ENCODE peak calls at places on chromosome 11, in ten cellular contexts. One of them, this sample, is unnamed.

GRCh38 chr11:2211113-2211971 is 39.7 kb upstream of the TH start:
- DNase-seq in CD14-positive monocyte: no peak
- DNase-seq in GM12891: no peak
- DNase-seq in spleen: peak; percentile 61
- DNase-seq in sciatic nerve: peak; percentile 49
- DNase-seq in stimulated activated CD4-positive, alpha-beta T cell treated with anti-CD3 and anti-CD28 coated beads, TNF-alpha, amount 100 ng/mL, for 4 hours: no peak
- DNase-seq in HEK293T: no peak
- DNase-seq in ureter: peak; percentile 34
- DNase-seq in progenitor cell of endocrine pancreas: peak; percentile 67
- DNase-seq in cardiac muscle cell: no peak
- DNase-seq in this sample: no peak

GRCh38 chr11:68002943-68003845 is 703 bp downstream of the UNC93B1 start:
- DNase-seq in spleen: peak; percentile 96
- DNase-seq in progenitor cell of endocrine pancreas: no peak
- DNase-seq in cardiac muscle cell: peak; percentile 51
- DNase-seq in stimulated activated CD4-positive, alpha-beta T cell treated with anti-CD3 and anti-CD28 coated beads, TNF-alpha, amount 100 ng/mL, for 4 hours: peak; percentile 49
- DNase-seq in ureter: peak; percentile 71
- DNase-seq in GM12891: no peak
- DNase-seq in CD14-positive monocyte: peak; percentile 46
- DNase-seq in HEK293T: peak; percentile 28
- DNase-seq in sciatic nerve: peak; percentile 75
- DNase-seq in this sample: no peak

GRCh38 chr11:107359701-107360100 is 97.9 kb downstream of the CWF19L2 start:
- DNase-seq in CD14-positive monocyte: no peak
- DNase-seq in HEK293T: no peak
- DNase-seq in cardiac muscle cell: no peak
- DNase-seq in ureter: no peak
- DNase-seq in GM12891: no peak
- DNase-seq in spleen: no peak
- DNase-seq in sciatic nerve: no peak
- DNase-seq in stimulated activated CD4-positive, alpha-beta T cell treated with anti-CD3 and anti-CD28 coated beads, TNF-alpha, amount 100 ng/mL, for 4 hours: no peak
- DNase-seq in progenitor cell of endocrine pancreas: no peak
- DNase-seq in this sample: peak; percentile 25

GRCh38 chr11:121604152-121604551 is 151.4 kb upstream of the SORL1-AS1 start:
- DNase-seq in spleen: no peak
- DNase-seq in CD14-positive monocyte: no peak
- DNase-seq in ureter: no peak
- DNase-seq in HEK293T: no peak
- DNase-seq in GM12891: no peak
- DNase-seq in progenitor cell of endocrine pancreas: no peak
- DNase-seq in sciatic nerve: no peak
- DNase-seq in stimulated activated CD4-positive, alpha-beta T cell treated with anti-CD3 and anti-CD28 coated beads, TNF-alpha, amount 100 ng/mL, for 4 hours: no peak
- DNase-seq in cardiac muscle cell: no peak
- DNase-seq in this sample: no peak

GRCh38 chr11:86291466-86292262 is 10.4 kb upstream of the HIKESHI start:
- DNase-seq in stimulated activated CD4-positive, alpha-beta T cell treated with anti-CD3 and anti-CD28 coated beads, TNF-alpha, amount 100 ng/mL, for 4 hours: peak; percentile 45
- DNase-seq in GM12891: peak; percentile 16
- DNase-seq in progenitor cell of endocrine pancreas: peak; percentile 34
- DNase-seq in spleen: no peak
- DNase-seq in HEK293T: peak; percentile 53
- DNase-seq in sciatic nerve: peak; percentile 66
- DNase-seq in ureter: no peak
- DNase-seq in cardiac muscle cell: peak; percentile 64
- DNase-seq in CD14-positive monocyte: peak; percentile 47
- DNase-seq in this sample: peak; percentile 78

GRCh38 chr11:78160557-78160956 is 21.1 kb upstream of the ALG8 start:
- DNase-seq in sciatic nerve: no peak
- DNase-seq in GM12891: no peak
- DNase-seq in CD14-positive monocyte: no peak
- DNase-seq in spleen: peak; percentile 42
- DNase-seq in progenitor cell of endocrine pancreas: no peak
- DNase-seq in cardiac muscle cell: no peak
- DNase-seq in ureter: no peak
- DNase-seq in HEK293T: no peak
- DNase-seq in stimulated activated CD4-positive, alpha-beta T cell treated with anti-CD3 and anti-CD28 coated beads, TNF-alpha, amount 100 ng/mL, for 4 hours: no peak
- DNase-seq in this sample: no peak

GRCh38 chr11:17719940-17720795 is 797 bp downstream of the MYOD1 start:
- DNase-seq in spleen: no peak
- DNase-seq in stimulated activated CD4-positive, alpha-beta T cell treated with anti-CD3 and anti-CD28 coated beads, TNF-alpha, amount 100 ng/mL, for 4 hours: no peak
- DNase-seq in GM12891: no peak
- DNase-seq in cardiac muscle cell: peak; percentile 52
- DNase-seq in HEK293T: peak; percentile 41
- DNase-seq in CD14-positive monocyte: no peak
- DNase-seq in sciatic nerve: no peak
- DNase-seq in progenitor cell of endocrine pancreas: no peak
- DNase-seq in ureter: no peak
- DNase-seq in this sample: peak; percentile 22

GRCh38 chr11:45926536-45927331 is 4.3 kb downstream of the LARGE2 start:
- DNase-seq in cardiac muscle cell: no peak
- DNase-seq in GM12891: no peak
- DNase-seq in HEK293T: no peak
- DNase-seq in ureter: peak; percentile 37
- DNase-seq in stimulated activated CD4-positive, alpha-beta T cell treated with anti-CD3 and anti-CD28 coated beads, TNF-alpha, amount 100 ng/mL, for 4 hours: no peak
- DNase-seq in sciatic nerve: peak; percentile 54
- DNase-seq in CD14-positive monocyte: no peak
- DNase-seq in spleen: peak; percentile 79
- DNase-seq in progenitor cell of endocrine pancreas: no peak
- DNase-seq in this sample: no peak

GRCh38 chr11:75664366-75664765 is 4.5 kb downstream of the MAP6 start:
- DNase-seq in stimulated activated CD4-positive, alpha-beta T cell treated with anti-CD3 and anti-CD28 coated beads, TNF-alpha, amount 100 ng/mL, for 4 hours: no peak
- DNase-seq in sciatic nerve: no peak
- DNase-seq in spleen: no peak
- DNase-seq in cardiac muscle cell: no peak
- DNase-seq in ureter: no peak
- DNase-seq in progenitor cell of endocrine pancreas: no peak
- DNase-seq in CD14-positive monocyte: no peak
- DNase-seq in GM12891: no peak
- DNase-seq in HEK293T: no peak
- DNase-seq in this sample: no peak

GRCh38 chr11:120814531-120815259 is 209.2 kb upstream of the TBCEL start:
- DNase-seq in sciatic nerve: no peak
- DNase-seq in ureter: no peak
- DNase-seq in progenitor cell of endocrine pancreas: no peak
- DNase-seq in cardiac muscle cell: no peak
- DNase-seq in spleen: peak; percentile 42
- DNase-seq in GM12891: no peak
- DNase-seq in HEK293T: no peak
- DNase-seq in CD14-positive monocyte: no peak
- DNase-seq in stimulated activated CD4-positive, alpha-beta T cell treated with anti-CD3 and anti-CD28 coated beads, TNF-alpha, amount 100 ng/mL, for 4 hours: no peak
- DNase-seq in this sample: no peak

GRCh38 chr11:79113099-79113498 is 327.7 kb downstream of the TENM4 start:
- DNase-seq in progenitor cell of endocrine pancreas: no peak
- DNase-seq in cardiac muscle cell: no peak
- DNase-seq in stimulated activated CD4-positive, alpha-beta T cell treated with anti-CD3 and anti-CD28 coated beads, TNF-alpha, amount 100 ng/mL, for 4 hours: no peak
- DNase-seq in CD14-positive monocyte: no peak
- DNase-seq in ureter: no peak
- DNase-seq in HEK293T: no peak
- DNase-seq in spleen: no peak
- DNase-seq in sciatic nerve: no peak
- DNase-seq in GM12891: no peak
- DNase-seq in this sample: no peak

GRCh38 chr11:74689666-74690065 is 41.6 kb downstream of the CHRDL2 start:
- DNase-seq in sciatic nerve: no peak
- DNase-seq in stimulated activated CD4-positive, alpha-beta T cell treated with anti-CD3 and anti-CD28 coated beads, TNF-alpha, amount 100 ng/mL, for 4 hours: no peak
- DNase-seq in spleen: peak; percentile 2
- DNase-seq in GM12891: no peak
- DNase-seq in progenitor cell of endocrine pancreas: no peak
- DNase-seq in cardiac muscle cell: no peak
- DNase-seq in CD14-positive monocyte: no peak
- DNase-seq in HEK293T: no peak
- DNase-seq in ureter: no peak
- DNase-seq in this sample: peak; percentile 62

GRCh38 chr11:116499396-116500001 is 273.3 kb downstream of the BUD13 start:
- DNase-seq in GM12891: peak; percentile 82
- DNase-seq in sciatic nerve: peak; percentile 89
- DNase-seq in HEK293T: peak; percentile 83
- DNase-seq in CD14-positive monocyte: no peak
- DNase-seq in ureter: peak; percentile 76
- DNase-seq in stimulated activated CD4-positive, alpha-beta T cell treated with anti-CD3 and anti-CD28 coated beads, TNF-alpha, amount 100 ng/mL, for 4 hours: no peak
- DNase-seq in progenitor cell of endocrine pancreas: peak; percentile 77
- DNase-seq in cardiac muscle cell: peak; percentile 94
- DNase-seq in spleen: no peak
- DNase-seq in this sample: peak; percentile 74

GRCh38 chr11:22792497-22792896 is 37.1 kb downstream of the SVIP start:
- DNase-seq in stimulated activated CD4-positive, alpha-beta T cell treated with anti-CD3 and anti-CD28 coated beads, TNF-alpha, amount 100 ng/mL, for 4 hours: no peak
- DNase-seq in spleen: no peak
- DNase-seq in progenitor cell of endocrine pancreas: no peak
- DNase-seq in ureter: no peak
- DNase-seq in sciatic nerve: no peak
- DNase-seq in cardiac muscle cell: no peak
- DNase-seq in GM12891: no peak
- DNase-seq in HEK293T: no peak
- DNase-seq in CD14-positive monocyte: no peak
- DNase-seq in this sample: peak; percentile 94

GRCh38 chr11:90747057-90747456 is 524.2 kb upstream of the CHORDC1 start:
- DNase-seq in HEK293T: no peak
- DNase-seq in progenitor cell of endocrine pancreas: no peak
- DNase-seq in sciatic nerve: no peak
- DNase-seq in cardiac muscle cell: no peak
- DNase-seq in stimulated activated CD4-positive, alpha-beta T cell treated with anti-CD3 and anti-CD28 coated beads, TNF-alpha, amount 100 ng/mL, for 4 hours: no peak
- DNase-seq in GM12891: no peak
- DNase-seq in CD14-positive monocyte: no peak
- DNase-seq in ureter: no peak
- DNase-seq in spleen: no peak
- DNase-seq in this sample: no peak

This sample was measured in ELR.